ENCODE peak calls at places on chromosomes 5 and 9, in seven cellular contexts. X, C, R, M, N, V and B are unnamed samples.

GRCh38 chr5:134176523-134177196 is at the start of gene SKP1:
- DNase-seq in X (peak; percentile 92), C (peak; percentile 86), R (peak; percentile 85), M (peak; percentile 94), N (peak; percentile 90), V (peak; percentile 94), B (peak; percentile 87)

GRCh38 chr9:123438821-123439220 is 82.8 kb downstream of the CRB2 start:
- DNase-seq in X (no peak), C (no peak), R (no peak), M (no peak), N (peak; percentile 32), V (peak; percentile 25), B (peak; percentile 38)

GRCh38 chr9:120433701-120434100 is 146.3 kb downstream of the CDK5RAP2 start:
- DNase-seq in X (no peak), C (no peak), R (no peak), M (no peak), N (no peak), V (no peak), B (no peak)

GRCh38 chr9:36142510-36143161 is 6.1 kb downstream of the GLIPR2 start:
- DNase-seq in X (no peak), C (no peak), R (peak; percentile 35), M (no peak), N (no peak), V (no peak), B (no peak)

GRCh38 chr5:81162501-81162900 is 70.6 kb upstream of the CKMT2 start:
- DNase-seq in X (peak; percentile 13), C (no peak), R (no peak), M (no peak), N (no peak), V (no peak), B (peak; percentile 12)

GRCh38 chr9:95778957-95779356 is 96.5 kb upstream of the ERCC6L2 start:
- DNase-seq in X (peak; percentile 45), C (peak; percentile 22), R (no peak), M (peak; percentile 77), N (no peak), V (no peak), B (no peak)

GRCh38 chr5:54825005-54825404 is 160.4 kb downstream of the ESM1 start:
- DNase-seq in X (peak; percentile 31), C (no peak), R (no peak), M (no peak), N (no peak), V (no peak), B (no peak)

GRCh38 chr5:1771149-1772065 is 28.2 kb downstream of the MRPL36 start:
- DNase-seq in X (no peak), C (no peak), R (no peak), M (peak; percentile 46), N (no peak), V (peak; percentile 64), B (no peak)

GRCh38 chr5:52805614-52806013 is 17.9 kb downstream of the ITGA1 start:
- DNase-seq in X (no peak), C (no peak), R (no peak), M (no peak), N (no peak), V (no peak), B (no peak)

GRCh38 chr9:122580360-122580759 is 2.8 kb downstream of the OR1L8 start:
- DNase-seq in X (peak; percentile 73), C (no peak), R (no peak), M (no peak), N (no peak), V (no peak), B (no peak)

GRCh38 chr5:154786414-154786813 is 31.2 kb downstream of the LARP1 start:
- DNase-seq in X (no peak), C (no peak), R (no peak), M (no peak), N (no peak), V (no peak), B (no peak)

GRCh38 chr9:81529556-81530193 is 159.7 kb downstream of the TLE1 start:
- DNase-seq in X (peak; percentile 88), C (no peak), R (no peak), M (no peak), N (no peak), V (no peak), B (no peak)

GRCh38 chr5:92560698-92561361 is 1020.2 kb downstream of the NR2F1-AS1 start:
- DNase-seq in X (no peak), C (no peak), R (no peak), M (no peak), N (no peak), V (no peak), B (no peak)

GRCh38 chr9:112784020-112784788 is 33.6 kb downstream of the SNX30 start:
- DNase-seq in X (no peak), C (no peak), R (no peak), M (no peak), N (no peak), V (no peak), B (no peak)

GRCh38 chr5:114362977-114363721 is 1.3 kb downstream of the KCNN2 start:
- DNase-seq in X (no peak), C (no peak), R (no peak), M (peak; percentile 61), N (peak; percentile 76), V (peak; percentile 67), B (no peak)

DNA sequence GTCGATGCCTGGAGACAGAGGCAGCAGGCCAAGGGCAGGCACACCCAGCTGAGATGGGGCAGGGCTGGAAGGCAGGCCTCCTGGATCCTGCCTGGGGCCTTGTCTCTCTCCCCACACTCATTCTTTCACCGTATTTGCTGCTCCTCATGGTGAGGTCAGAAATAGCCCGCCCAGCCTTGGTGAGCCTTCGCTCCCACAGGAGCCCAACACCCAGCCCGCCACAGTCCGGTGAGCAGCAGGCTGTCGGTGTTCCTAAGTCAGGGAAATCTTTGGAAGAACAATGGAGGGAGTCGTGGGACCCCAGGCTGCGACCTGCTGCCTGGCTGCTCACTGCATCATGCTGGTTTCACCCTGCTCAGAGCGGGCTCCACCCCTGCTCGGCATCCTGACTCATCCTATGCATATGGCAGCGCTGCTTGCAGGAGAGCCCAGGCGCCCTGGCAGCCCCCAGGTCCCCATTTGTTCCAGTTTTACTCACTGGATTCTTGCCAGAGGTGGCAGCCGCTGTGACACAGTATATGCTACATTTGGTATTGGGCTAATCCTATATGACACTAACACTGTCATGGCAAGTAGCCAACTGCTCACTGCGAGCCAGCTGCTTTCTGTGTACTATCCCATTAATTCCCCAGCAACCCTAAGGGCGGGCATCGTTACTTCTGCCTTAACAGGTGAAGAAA is 53.2 kb upstream of the NCS1 start:
- DNase-seq in X (no peak), C (no peak), R (no peak), M (peak; percentile 91), N (no peak), V (no peak), B (no peak)
- H3K27ac ChIP-seq in X (peak overlapping the region; percentile 57), C (peak overlapping the region; percentile 74), R (peak overlapping the region; percentile 55), M (no peak overlapping the region), N (peak overlapping the region; percentile 58), V (no peak overlapping the region), B (peak overlapping the region; percentile 27)

GRCh38 chr5:78689893-78690592 is 41.5 kb upstream of the LHFPL2 start:
- DNase-seq in X (no peak), C (no peak), R (no peak), M (no peak), N (no peak), V (no peak), B (no peak)

GRCh38 chr5:78690593-78690972 is 42.0 kb upstream of the LHFPL2 start:
- DNase-seq in X (no peak), C (no peak), R (no peak), M (no peak), N (no peak), V (no peak), B (no peak)

GRCh38 chr5:78696637-78697036 is 48.1 kb upstream of the LHFPL2 start:
- DNase-seq in X (no peak), C (no peak), R (no peak), M (no peak), N (no peak), V (no peak), B (no peak)

GRCh38 chr5:78693339-78693738 is 44.8 kb upstream of the LHFPL2 start:
- DNase-seq in X (no peak), C (no peak), R (no peak), M (no peak), N (no peak), V (no peak), B (no peak)

DNA sequence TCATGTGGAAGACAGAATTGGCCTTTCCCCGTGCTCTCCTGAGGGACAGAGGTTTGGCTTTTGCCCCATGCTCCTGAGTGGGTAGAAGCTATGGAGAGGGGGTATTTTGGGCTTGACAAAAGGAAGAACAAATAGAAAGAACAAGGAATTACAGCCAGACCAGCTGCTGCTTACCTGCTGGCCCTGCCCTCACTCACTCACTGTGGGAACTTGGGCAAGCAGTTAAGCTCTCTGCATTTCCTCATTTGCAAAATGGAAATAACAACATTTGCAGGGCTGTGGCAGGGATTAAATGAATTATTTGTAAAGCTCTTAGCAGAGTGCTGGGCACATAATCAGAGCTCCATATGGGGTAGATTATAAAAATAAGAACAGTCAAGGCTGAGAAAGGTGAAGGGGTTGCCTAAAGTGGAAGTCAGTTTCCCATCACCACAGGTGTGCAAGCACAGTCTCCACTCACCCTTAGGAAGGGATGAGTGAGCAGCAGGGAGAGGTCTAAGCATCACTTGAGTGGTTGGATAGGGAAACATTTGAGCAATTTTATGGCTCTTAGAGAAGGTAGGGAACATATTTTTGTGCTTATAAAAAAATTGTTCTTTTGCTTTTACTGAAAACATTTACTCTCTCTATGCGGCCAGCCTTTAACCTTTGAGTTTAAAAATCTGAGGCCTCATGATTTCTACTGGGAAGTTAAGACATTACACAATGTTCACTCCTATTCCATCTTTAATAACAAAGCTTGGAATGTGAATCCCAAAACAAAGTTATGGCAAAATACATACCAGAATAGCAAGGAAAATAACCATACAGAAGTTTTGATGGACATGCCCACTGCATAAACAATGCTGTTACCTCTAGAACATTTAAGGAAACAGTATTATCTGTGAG is 42.7 kb upstream of the LHFPL2 start:
- DNase-seq in X (no peak), C (no peak), R (no peak), M (no peak), N (no peak), V (no peak), B (no peak)
- H3K27ac ChIP-seq in X (no peak overlapping the region), C (no peak overlapping the region), R (no peak overlapping the region), M (no peak overlapping the region), N (no peak overlapping the region), V (peak overlapping the region; percentile 40), B (peak overlapping the region; percentile 48)

GRCh38 chr5:78537821-78538220 is 110.8 kb downstream of the LHFPL2 start:
- DNase-seq in X (peak; percentile 65), C (no peak), R (peak; percentile 66), M (no peak), N (no peak), V (no peak), B (peak; percentile 46)

GRCh38 chr5:78537406-78537805 is 111.2 kb downstream of the LHFPL2 start:
- DNase-seq in X (no peak), C (no peak), R (no peak), M (no peak), N (no peak), V (no peak), B (no peak)

GRCh38 chr5:78536797-78537196 is 111.8 kb downstream of the LHFPL2 start:
- DNase-seq in X (no peak), C (no peak), R (no peak), M (no peak), N (no peak), V (no peak), B (no peak)

GRCh38 chr5:78540335-78541057 is 108.1 kb downstream of the LHFPL2 start:
- DNase-seq in X (no peak), C (no peak), R (peak; percentile 87), M (peak; percentile 46), N (no peak), V (no peak), B (no peak)

GRCh38 chr5:78538240-78538850 is 110.2 kb downstream of the LHFPL2 start:
- DNase-seq in X (no peak), C (no peak), R (no peak), M (no peak), N (no peak), V (no peak), B (peak; percentile 26)
- H3K27ac ChIP-seq in X (no peak overlapping the region), C (no peak overlapping the region), R (peak overlapping the region; percentile 19), M (no peak overlapping the region), N (no peak overlapping the region), V (no peak overlapping the region), B (peak overlapping the region; percentile 24)

GRCh38 chr5:78779771-78780616 is 131.4 kb upstream of the LHFPL2 start:
- DNase-seq in X (peak; percentile 69), C (no peak), R (no peak), M (no peak), N (no peak), V (no peak), B (no peak)
- H3K27ac ChIP-seq in X (peak overlapping the region; percentile 72), C (no peak overlapping the region), R (no peak overlapping the region), M (no peak overlapping the region), N (no peak overlapping the region), V (no peak overlapping the region), B (peak overlapping the region; percentile 31)